ENCODE peak calls at places on chromosome 14, in ten cellular contexts. B is HCT116, H is coronary artery, N is RWPE1, P is OCI-LY7, I is fibroblast of pulmonary artery, J is kidney, V is Calu3, K is endodermal cell, A is ovary. Q is an unnamed sample.

GRCh38 chr14:54784060-54784459 is 118.6 kb downstream of the GCH1 start:
- DNase-seq in B (no peak), H (peak), N (no peak), P (no peak), I (no peak), J (no peak), V (no peak), K (no peak), A (no peak), Q (no peak)

GRCh38 chr14:38208825-38209562 is 1.3 kb downstream of the SSTR1 start:
- DNase-seq in B (no peak), H (no peak), N (no peak), P (no peak), I (peak), J (peak), V (peak), K (peak), A (no peak), Q (no peak)

GRCh38 chr14:59422069-59422881 is 42.9 kb downstream of the GPR135 start:
- DNase-seq in B (no peak), H (no peak), N (no peak), P (peak), I (peak), J (no peak), V (no peak), K (no peak), A (no peak), Q (no peak)

GRCh38 chr14:79680087-79680486 is 531.2 kb downstream of the DIO2 start:
- DNase-seq in B (no peak), H (no peak), N (no peak), P (no peak), I (no peak), J (no peak), V (no peak), K (peak), A (no peak), Q (no peak)

GRCh38 chr14:55416866-55417265 is 5.2 kb upstream of the ATG14 start:
- DNase-seq in B (peak), H (no peak), N (no peak), P (peak), I (peak), J (no peak), V (peak), K (peak), A (no peak), Q (peak)

GRCh38 chr14:91127411-91127810 is 13.5 kb downstream of the DGLUCY start:
- DNase-seq in B (no peak), H (no peak), N (peak), P (no peak), I (no peak), J (peak), V (peak), K (no peak), A (no peak), Q (peak)

GRCh38 chr14:40870252-40870651 is 736.4 kb upstream of the LRFN5 start:
- DNase-seq in B (no peak), H (no peak), N (no peak), P (no peak), I (no peak), J (no peak), V (no peak), K (no peak), A (no peak), Q (peak)

GRCh38 chr14:67332468-67332867 is 27.1 kb downstream of the ATP6V1D start:
- DNase-seq in B (no peak), H (no peak), N (no peak), P (no peak), I (no peak), J (no peak), V (no peak), K (no peak), A (no peak), Q (no peak)

GRCh38 chr14:29858299-29858698 is 69.3 kb downstream of the PRKD1 start:
- DNase-seq in B (no peak), H (no peak), N (no peak), P (peak), I (no peak), J (no peak), V (no peak), K (no peak), A (no peak), Q (no peak)

GRCh38 chr14:56044196-56044595 is 74.0 kb upstream of the PELI2 start:
- DNase-seq in B (no peak), H (no peak), N (peak), P (no peak), I (no peak), J (no peak), V (no peak), K (no peak), A (no peak), Q (no peak)

GRCh38 chr14:21023817-21024667 is 819 bp downstream of the NDRG2 start:
- DNase-seq in B (no peak), H (peak), N (no peak), P (no peak), I (no peak), J (no peak), V (no peak), K (peak), A (no peak), Q (no peak)

GRCh38 chr14:39015360-39015961 is 87.6 kb downstream of the SEC23A start:
- DNase-seq in B (peak), H (no peak), N (peak), P (peak), I (peak), J (no peak), V (peak), K (no peak), A (no peak), Q (peak)

GRCh38 chr14:73262427-73263183 is 25.3 kb downstream of the PAPLN start:
- DNase-seq in B (no peak), H (no peak), N (no peak), P (no peak), I (no peak), J (no peak), V (no peak), K (no peak), A (no peak), Q (no peak)

GRCh38 chr14:93997082-93997481 is at the start of gene CCDC197:
- DNase-seq in B (no peak), H (no peak), N (no peak), P (no peak), I (no peak), J (no peak), V (peak), K (no peak), A (no peak), Q (peak)

GRCh38 chr14:92389598-92390126 is 66.7 kb downstream of the SLC24A4 start:
- DNase-seq in B (no peak), H (no peak), N (no peak), P (peak), I (no peak), J (no peak), V (no peak), K (no peak), A (no peak), Q (no peak)

GRCh38 chr14:62694075-62694474 is 351.2 kb downstream of the KCNH5 start:
- DNase-seq in B (no peak), H (no peak), N (peak), P (no peak), I (peak), J (no peak), V (peak), K (no peak), A (no peak), Q (peak)

GRCh38 chr14:56603648-56604047 is 24.1 kb downstream of the TMEM260 start:
- DNase-seq in B (no peak), H (no peak), N (no peak), P (no peak), I (no peak), J (no peak), V (no peak), K (no peak), A (no peak), Q (no peak)

GRCh38 chr14:75259946-75260545 is 18.6 kb upstream of the FOS start:
- DNase-seq in B (no peak), H (no peak), N (no peak), P (no peak), I (no peak), J (no peak), V (no peak), K (no peak), A (no peak), Q (no peak)

GRCh38 chr14:104795781-104796681 is 483 bp upstream of the AKT1 start:
- DNase-seq in B (no peak), H (no peak), N (peak), P (peak), I (peak), J (no peak), V (peak), K (peak), A (peak), Q (peak)

GRCh38 chr14:76115010-76115422 is 36.7 kb upstream of the GPATCH2L start:
- DNase-seq in B (no peak), H (no peak), N (no peak), P (no peak), I (no peak), J (no peak), V (no peak), K (peak), A (no peak), Q (no peak)

GRCh38 chr14:51869426-51870113 is 9.2 kb downstream of the GNG2 start:
- DNase-seq in B (no peak), H (no peak), N (no peak), P (no peak), I (no peak), J (no peak), V (no peak), K (no peak), A (no peak), Q (no peak)

GRCh38 chr14:69615471-69616407 is 4.3 kb downstream of the SUSD6 start:
- DNase-seq in B (no peak), H (no peak), N (peak), P (peak), I (peak), J (no peak), V (peak), K (no peak), A (peak), Q (peak)
- TF ChIP-seq CTCF in B (no peak), H (no peak), N (no peak), P (no peak), I (no peak), J (no peak), V (no peak), K (no peak), A (no peak), Q (no peak)

GRCh38 chr14:102046337-102047278 is 40.2 kb downstream of the HSP90AA1 start:
- DNase-seq in B (peak), H (peak), N (peak), P (peak), I (peak), J (peak), V (peak), K (peak), A (peak), Q (peak)
- TF ChIP-seq CTCF in B (peak), H (peak), N (peak), P (peak), I (no peak), J (peak), V (peak), K (peak), A (no peak), Q (no peak)

GRCh38 chr14:65279510-65279909 is 133.0 kb upstream of the FUT8 start:
- DNase-seq in B (no peak), H (no peak), N (no peak), P (no peak), I (no peak), J (no peak), V (no peak), K (no peak), A (no peak), Q (no peak)

GRCh38 chr14:65282909-65283253 is 129.6 kb upstream of the FUT8 start:
- DNase-seq in B (no peak), H (no peak), N (no peak), P (peak), I (no peak), J (no peak), V (no peak), K (no peak), A (no peak), Q (no peak)

GRCh38 chr14:65280653-65281052 is 131.9 kb upstream of the FUT8 start:
- DNase-seq in B (no peak), H (no peak), N (no peak), P (no peak), I (no peak), J (no peak), V (no peak), K (no peak), A (no peak), Q (no peak)

GRCh38 chr14:65279958-65280357 is 132.6 kb upstream of the FUT8 start:
- DNase-seq in B (no peak), H (no peak), N (no peak), P (no peak), I (no peak), J (no peak), V (no peak), K (no peak), A (no peak), Q (no peak)

DNA sequence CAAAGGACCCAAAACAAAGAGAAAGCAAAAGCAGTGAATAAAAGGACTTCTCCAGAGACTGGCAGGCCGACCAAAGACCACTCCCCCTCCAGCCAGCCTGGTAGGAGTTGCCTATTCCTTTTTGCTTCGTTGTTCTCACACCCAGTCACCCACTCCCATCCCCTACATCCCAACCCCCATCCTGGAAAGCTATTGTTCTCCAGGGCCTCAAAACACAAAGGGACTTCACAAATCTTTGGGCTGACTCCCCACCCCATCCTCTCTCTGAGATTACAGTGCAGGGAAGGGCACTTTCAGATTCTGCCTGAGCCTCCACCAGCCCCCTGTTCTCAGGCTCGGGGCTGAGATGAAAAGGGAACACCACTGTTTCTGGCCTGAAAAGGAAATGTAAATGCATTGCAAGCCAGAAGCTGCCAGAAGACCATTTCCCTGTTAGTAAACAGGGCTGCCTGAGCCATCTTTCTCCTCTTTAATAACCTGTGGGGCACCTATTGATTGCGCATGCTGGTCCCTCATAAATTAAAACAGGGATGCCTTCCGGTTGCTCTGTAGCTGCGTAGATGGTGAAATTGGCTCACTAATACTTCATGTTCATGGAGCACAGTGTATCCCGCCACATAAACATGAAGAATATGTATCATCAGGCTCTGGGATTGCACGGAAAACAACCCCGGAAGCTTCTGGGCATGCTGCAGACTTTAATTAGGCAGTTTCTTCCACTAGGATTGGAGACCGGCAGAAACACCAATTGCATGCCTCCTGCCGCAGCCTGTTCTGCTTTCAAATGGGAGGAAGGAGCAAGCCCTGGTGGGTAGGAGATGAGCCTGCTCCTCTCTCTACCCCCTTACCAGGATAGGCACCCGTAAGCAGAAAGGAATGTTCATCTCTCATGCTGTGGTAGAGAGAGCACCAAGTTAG is 130.3 kb upstream of the FUT8 start:
- DNase-seq in B (no peak), H (no peak), N (no peak), P (peak), I (peak), J (no peak), V (no peak), K (peak), A (no peak), Q (no peak)
- TF ChIP-seq CTCF in B (no peak), H (no peak), N (no peak), P (no peak), I (no peak), J (no peak), V (no peak), K (no peak), A (no peak), Q (no peak)

DNA sequence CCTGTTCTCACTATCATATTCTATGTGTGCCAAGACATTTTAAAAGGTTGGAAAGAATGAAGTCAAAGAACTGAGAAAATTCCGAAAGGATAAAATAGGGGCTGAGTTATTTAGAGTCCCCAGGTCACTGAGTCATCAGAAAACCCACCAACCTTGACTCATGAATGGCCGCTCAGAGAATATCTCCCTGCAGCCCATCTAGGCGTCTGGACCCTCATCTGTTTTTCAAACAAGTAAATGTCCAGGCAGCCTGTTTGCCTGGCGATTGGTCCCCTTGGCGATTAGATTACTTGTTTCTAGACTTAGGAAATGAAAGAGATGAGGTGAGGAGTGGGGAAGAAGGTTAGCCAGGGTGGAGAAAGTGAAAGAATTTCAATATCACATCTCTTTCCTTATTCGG is 416.1 kb downstream of the BCL11B start:
- DNase-seq in B (no peak), H (peak), N (no peak), P (no peak), I (no peak), J (no peak), V (no peak), K (no peak), A (no peak), Q (no peak)
- TF ChIP-seq CTCF in B (no peak), H (no peak), N (no peak), P (no peak), I (no peak), J (no peak), V (no peak), K (no peak), A (no peak), Q (no peak)